ENCODE peak calls at places on chromosomes 11 and 22, in eight cellular contexts. One of them, this sample, is unnamed.
A peak's percentile ranks its signal among the peaks of the same experiment; 100 is the strongest.

GRCh38 chr22:43843783-43844530 is 18.4 kb downstream of the SULT4A1 start:
- DNase-seq in GM23338: no peak
- DNase-seq in pons: no peak
- DNase-seq in HuH-7: no peak
- DNase-seq in stimulated activated CD4-positive, alpha-beta T cell treated with anti-CD3 and anti-CD28 coated beads, Interleukin-1b, Interleukin-23, amount 100 ng/mL, for 1 hour: no peak
- DNase-seq in NCI-H1694: no peak
- DNase-seq in M059J: no peak
- DNase-seq in effector memory CD4-positive, alpha-beta T cell: no peak
- DNase-seq in this sample: no peak

GRCh38 chr11:65774525-65775306 is 6.1 kb downstream of the AP5B1 start:
- DNase-seq in GM23338: no peak
- DNase-seq in pons: no peak
- DNase-seq in HuH-7: no peak
- DNase-seq in stimulated activated CD4-positive, alpha-beta T cell treated with anti-CD3 and anti-CD28 coated beads, Interleukin-1b, Interleukin-23, amount 100 ng/mL, for 1 hour: no peak
- DNase-seq in NCI-H1694: no peak
- DNase-seq in M059J: no peak
- DNase-seq in effector memory CD4-positive, alpha-beta T cell: no peak
- DNase-seq in this sample: no peak

GRCh38 chr11:17792161-17792560 is 57.6 kb downstream of the KCNC1 start:
- DNase-seq in GM23338: no peak
- DNase-seq in pons: no peak
- DNase-seq in HuH-7: no peak
- DNase-seq in stimulated activated CD4-positive, alpha-beta T cell treated with anti-CD3 and anti-CD28 coated beads, Interleukin-1b, Interleukin-23, amount 100 ng/mL, for 1 hour: no peak
- DNase-seq in NCI-H1694: no peak
- DNase-seq in M059J: no peak
- DNase-seq in effector memory CD4-positive, alpha-beta T cell: no peak
- DNase-seq in this sample: no peak

GRCh38 chr11:120228794-120229384 is 11.1 kb upstream of the POU2F3 start:
- DNase-seq in GM23338: peak; percentile 57
- DNase-seq in pons: no peak
- DNase-seq in HuH-7: peak; percentile 58
- DNase-seq in stimulated activated CD4-positive, alpha-beta T cell treated with anti-CD3 and anti-CD28 coated beads, Interleukin-1b, Interleukin-23, amount 100 ng/mL, for 1 hour: no peak
- DNase-seq in NCI-H1694: no peak
- DNase-seq in M059J: no peak
- DNase-seq in effector memory CD4-positive, alpha-beta T cell: no peak
- DNase-seq in this sample: no peak

GRCh38 chr11:103968685-103969084 is 67.8 kb upstream of the DDI1 start:
- DNase-seq in GM23338: no peak
- DNase-seq in pons: no peak
- DNase-seq in HuH-7: no peak
- DNase-seq in stimulated activated CD4-positive, alpha-beta T cell treated with anti-CD3 and anti-CD28 coated beads, Interleukin-1b, Interleukin-23, amount 100 ng/mL, for 1 hour: no peak
- DNase-seq in NCI-H1694: no peak
- DNase-seq in M059J: no peak
- DNase-seq in effector memory CD4-positive, alpha-beta T cell: no peak
- DNase-seq in this sample: no peak

GRCh38 chr22:17781319-17782031 is 7.2 kb upstream of the BID start:
- DNase-seq in GM23338: no peak
- DNase-seq in pons: no peak
- DNase-seq in HuH-7: no peak
- DNase-seq in stimulated activated CD4-positive, alpha-beta T cell treated with anti-CD3 and anti-CD28 coated beads, Interleukin-1b, Interleukin-23, amount 100 ng/mL, for 1 hour: no peak
- DNase-seq in NCI-H1694: peak; percentile 11
- DNase-seq in M059J: peak; percentile 79
- DNase-seq in effector memory CD4-positive, alpha-beta T cell: peak; percentile 25
- DNase-seq in this sample: no peak

GRCh38 chr11:118605116-118605867 is 2.1 kb upstream of the PHLDB1 start:
- DNase-seq in GM23338: peak; percentile 67
- DNase-seq in pons: peak; percentile 62
- DNase-seq in HuH-7: no peak
- DNase-seq in stimulated activated CD4-positive, alpha-beta T cell treated with anti-CD3 and anti-CD28 coated beads, Interleukin-1b, Interleukin-23, amount 100 ng/mL, for 1 hour: no peak
- DNase-seq in NCI-H1694: no peak
- DNase-seq in M059J: no peak
- DNase-seq in effector memory CD4-positive, alpha-beta T cell: no peak
- DNase-seq in this sample: no peak

GRCh38 chr22:23079814-23080521 is 9.6 kb downstream of the GNAZ start:
- DNase-seq in GM23338: no peak
- DNase-seq in pons: peak; percentile 44
- DNase-seq in HuH-7: no peak
- DNase-seq in stimulated activated CD4-positive, alpha-beta T cell treated with anti-CD3 and anti-CD28 coated beads, Interleukin-1b, Interleukin-23, amount 100 ng/mL, for 1 hour: no peak
- DNase-seq in NCI-H1694: no peak
- DNase-seq in M059J: no peak
- DNase-seq in effector memory CD4-positive, alpha-beta T cell: no peak
- DNase-seq in this sample: peak; percentile 24

GRCh38 chr11:69914286-69915150 is 95.3 kb upstream of the FGF3 start:
- DNase-seq in GM23338: no peak
- DNase-seq in pons: no peak
- DNase-seq in HuH-7: no peak
- DNase-seq in stimulated activated CD4-positive, alpha-beta T cell treated with anti-CD3 and anti-CD28 coated beads, Interleukin-1b, Interleukin-23, amount 100 ng/mL, for 1 hour: no peak
- DNase-seq in NCI-H1694: no peak
- DNase-seq in M059J: no peak
- DNase-seq in effector memory CD4-positive, alpha-beta T cell: no peak
- DNase-seq in this sample: no peak

GRCh38 chr11:59263225-59263894 is 50.6 kb upstream of the MPEG1 start:
- DNase-seq in GM23338: peak; percentile 68
- DNase-seq in pons: no peak
- DNase-seq in HuH-7: no peak
- DNase-seq in stimulated activated CD4-positive, alpha-beta T cell treated with anti-CD3 and anti-CD28 coated beads, Interleukin-1b, Interleukin-23, amount 100 ng/mL, for 1 hour: no peak
- DNase-seq in NCI-H1694: no peak
- DNase-seq in M059J: no peak
- DNase-seq in effector memory CD4-positive, alpha-beta T cell: no peak
- DNase-seq in this sample: peak; percentile 20

GRCh38 chr11:6229911-6230310 is 4.5 kb downstream of the FHIP1B start:
- DNase-seq in GM23338: no peak
- DNase-seq in pons: no peak
- DNase-seq in HuH-7: peak; percentile 61
- DNase-seq in stimulated activated CD4-positive, alpha-beta T cell treated with anti-CD3 and anti-CD28 coated beads, Interleukin-1b, Interleukin-23, amount 100 ng/mL, for 1 hour: no peak
- DNase-seq in NCI-H1694: no peak
- DNase-seq in M059J: no peak
- DNase-seq in effector memory CD4-positive, alpha-beta T cell: no peak
- DNase-seq in this sample: peak; percentile 95

GRCh38 chr11:92423133-92423532 is 198.5 kb downstream of the FAT3 start:
- DNase-seq in GM23338: no peak
- DNase-seq in pons: no peak
- DNase-seq in HuH-7: no peak
- DNase-seq in stimulated activated CD4-positive, alpha-beta T cell treated with anti-CD3 and anti-CD28 coated beads, Interleukin-1b, Interleukin-23, amount 100 ng/mL, for 1 hour: no peak
- DNase-seq in NCI-H1694: no peak
- DNase-seq in M059J: peak; percentile 15
- DNase-seq in effector memory CD4-positive, alpha-beta T cell: no peak
- DNase-seq in this sample: no peak

GRCh38 chr11:17686185-17686980 is 33.0 kb upstream of the MYOD1 start:
- DNase-seq in GM23338: no peak
- DNase-seq in pons: no peak
- DNase-seq in HuH-7: no peak
- DNase-seq in stimulated activated CD4-positive, alpha-beta T cell treated with anti-CD3 and anti-CD28 coated beads, Interleukin-1b, Interleukin-23, amount 100 ng/mL, for 1 hour: no peak
- DNase-seq in NCI-H1694: no peak
- DNase-seq in M059J: no peak
- DNase-seq in effector memory CD4-positive, alpha-beta T cell: no peak
- DNase-seq in this sample: no peak

This sample was measured in small intestine.